ENCODE peak calls at places on chromosomes 1 and 21, in four cellular contexts. R is HCT116, J is HepG2, O is K562. H is an unnamed sample.

GRCh38 chr1:116123837-116124533 is 12.8 kb downstream of the MAB21L3 start:
- DNase-seq in J (no peak), R (no peak), O (no peak), H (no peak)

GRCh38 chr21:45998871-45999580 is 17.5 kb downstream of the COL6A1 start:
- DNase-seq in R (no peak), O (no peak), J (no peak), H (no peak)

GRCh38 chr1:46221749-46222148 is 18.6 kb downstream of the LURAP1 start:
- DNase-seq in O (no peak), R (no peak), J (peak; percentile 24), H (no peak)

GRCh38 chr1:162987866-162988265 is 81.3 kb upstream of the RGS4 start:
- DNase-seq in O (no peak), R (peak; percentile 6), J (no peak), H (peak; percentile 10)

GRCh38 chr1:212293579-212293978 is 8.4 kb downstream of the PPP2R5A start:
- DNase-seq in R (no peak), O (peak; percentile 53), J (no peak), H (no peak)

GRCh38 chr1:29285771-29286170 is 49.4 kb downstream of the PTPRU start:
- DNase-seq in O (no peak), R (no peak), J (no peak), H (no peak)

GRCh38 chr1:187067160-187067559 is 238.4 kb downstream of the PLA2G4A start:
- DNase-seq in O (no peak), R (no peak), J (no peak), H (no peak)

GRCh38 chr1:200880212-200880611 is 7.4 kb downstream of the GPR25 start:
- DNase-seq in J (no peak), O (no peak), R (no peak), H (no peak)

GRCh38 chr1:76687324-76688018 is 179.8 kb upstream of the ST6GALNAC5 start:
- DNase-seq in J (no peak), O (no peak), R (no peak), H (no peak)

GRCh38 chr1:100719490-100719889 is at the start of gene VCAM1:
- DNase-seq in R (no peak), J (no peak), O (no peak), H (no peak)

GRCh38 chr21:41016472-41016871 is 151.5 kb upstream of the BACE2 start:
- DNase-seq in J (no peak), O (no peak), R (no peak), H (no peak)

GRCh38 chr1:175481126-175482071 is 262.0 kb downstream of the TNR start:
- DNase-seq in J (no peak), R (no peak), O (peak; percentile 32), H (peak; percentile 18)

GRCh38 chr1:63087966-63088365 is 234.4 kb upstream of the FOXD3 start:
- DNase-seq in R (no peak), O (peak; percentile 2), J (peak; percentile 18), H (no peak)
- TF ChIP-seq TCF7L2 in R (no peak), O (no peak), J (no peak), H (no peak)

GRCh38 chr1:3417082-3417728 is 37.3 kb upstream of the ARHGEF16 start:
- DNase-seq in O (no peak), R (no peak), J (no peak), H (no peak)
- TF ChIP-seq TCF7L2 in O (no peak), R (no peak), J (no peak), H (no peak)

DNA sequence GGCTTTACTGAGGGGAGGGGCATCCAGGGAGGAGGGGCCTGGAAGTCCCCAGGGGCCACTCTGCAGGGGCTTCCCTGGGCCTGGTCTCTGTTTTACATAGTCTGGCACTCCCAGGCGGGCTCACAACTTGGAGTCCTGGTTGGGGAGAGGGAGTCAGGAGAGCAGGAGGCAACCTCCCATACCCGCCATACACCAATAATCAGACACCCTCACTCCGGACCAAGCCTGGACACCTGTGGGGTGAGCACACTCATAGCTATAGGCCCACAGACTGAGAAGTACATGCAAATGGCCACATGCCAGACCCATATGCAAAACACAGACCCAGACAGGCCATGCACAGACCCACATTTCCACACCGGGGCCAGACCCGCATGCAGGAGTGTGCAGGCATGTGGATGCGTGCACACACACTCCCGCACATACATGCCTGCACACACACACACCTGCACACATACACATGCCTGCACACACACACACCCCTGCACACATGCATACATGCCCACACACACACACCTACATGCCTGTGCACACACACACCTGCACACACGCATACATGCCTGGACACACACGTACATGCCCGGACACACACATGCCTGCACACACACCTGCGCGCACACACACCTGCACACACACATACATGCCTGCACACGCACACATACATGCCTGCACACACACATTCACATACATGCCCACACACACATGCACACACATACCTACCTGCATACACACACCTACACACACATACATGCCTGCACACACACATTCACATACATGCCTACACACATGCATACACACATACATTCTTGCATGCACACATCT is 89.5 kb upstream of the RUNX3 start:
- DNase-seq in J (no peak), O (no peak), R (no peak), H (no peak)
- TF ChIP-seq TCF7L2 in J (no peak), O (no peak), R (no peak), H (no peak)

DNA sequence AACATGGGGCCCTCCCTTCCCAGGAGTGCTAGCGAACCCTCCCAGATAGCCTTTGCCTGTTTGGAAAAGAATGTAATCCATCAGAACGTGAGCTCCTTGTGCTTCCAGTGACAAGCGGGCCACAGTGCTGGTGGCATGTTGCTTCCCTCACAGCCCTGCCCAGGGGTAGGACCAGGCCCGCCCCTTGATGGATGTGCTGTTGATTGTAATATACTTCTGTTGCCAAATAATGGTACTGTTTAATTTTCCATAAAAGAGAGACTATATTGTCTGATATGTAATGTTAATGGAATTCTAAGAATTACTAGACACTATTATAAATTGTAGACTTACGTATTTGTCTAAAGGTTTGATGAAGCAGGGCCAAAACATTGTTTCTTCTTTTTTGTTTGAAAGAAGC is 16.4 kb downstream of the ATP5PO start:
- DNase-seq in R (no peak), O (no peak), J (no peak), H (no peak)
- TF ChIP-seq TCF7L2 in R (no peak), O (no peak), J (no peak), H (no peak)

GRCh38 chr1:3697810-3698209 is 45.5 kb downstream of the TP73 start:
- DNase-seq in J (no peak), R (no peak), O (no peak), H (no peak)

GRCh38 chr1:3696689-3697088 is 44.4 kb downstream of the TP73 start:
- DNase-seq in O (no peak), J (no peak), R (no peak), H (no peak)

GRCh38 chr1:3693321-3693720 is 41.0 kb downstream of the TP73 start:
- DNase-seq in J (no peak), O (no peak), R (no peak), H (no peak)

GRCh38 chr1:3697104-3697503 is 44.8 kb downstream of the TP73 start:
- DNase-seq in O (no peak), J (no peak), R (no peak), H (no peak)

GRCh38 chr1:3695326-3696217 is 43.3 kb downstream of the TP73 start:
- DNase-seq in J (peak; percentile 10), O (peak; percentile 54), R (no peak), H (no peak)
- TF ChIP-seq TCF7L2 in J (no peak), O (no peak), R (no peak), H (no peak)

DNA sequence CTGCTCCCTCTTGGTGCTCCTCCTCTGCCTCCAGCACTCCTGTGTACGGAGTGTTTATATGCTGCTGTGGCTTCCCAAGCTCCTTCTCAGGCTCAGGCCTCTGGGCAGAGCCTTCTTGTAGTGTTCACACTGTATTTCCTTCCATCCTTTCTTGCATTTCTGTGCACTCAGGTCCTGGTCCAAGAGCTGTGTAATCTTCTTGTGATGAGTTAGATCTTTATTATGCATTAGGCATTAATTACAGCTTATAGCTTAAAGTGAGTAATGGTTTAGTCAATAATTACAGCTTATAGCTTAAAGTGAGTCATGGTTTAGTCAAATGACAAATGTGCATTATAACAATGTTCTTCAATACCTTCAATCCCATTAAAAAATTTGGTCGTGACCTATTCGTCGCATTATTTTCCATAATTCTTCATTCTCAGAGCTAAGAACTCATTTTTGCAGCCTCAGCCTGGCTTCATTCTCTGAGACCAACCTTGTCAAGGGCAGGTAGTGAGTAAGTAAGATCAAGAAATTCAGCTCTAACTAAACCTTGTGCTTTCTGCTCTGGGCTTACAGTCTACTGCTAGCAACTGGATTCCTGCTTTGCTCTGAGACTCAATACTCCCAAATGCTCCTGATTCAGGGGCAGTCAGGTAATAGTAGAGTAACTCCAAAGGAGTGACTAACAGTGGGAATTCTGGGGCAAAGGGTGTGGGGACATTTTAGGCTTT is 154.6 kb upstream of the SPAG17 start:
- DNase-seq in J (no peak), O (no peak), R (no peak), H (no peak)
- TF ChIP-seq TCF7L2 in J (no peak), O (no peak), R (no peak), H (no peak)

DNA sequence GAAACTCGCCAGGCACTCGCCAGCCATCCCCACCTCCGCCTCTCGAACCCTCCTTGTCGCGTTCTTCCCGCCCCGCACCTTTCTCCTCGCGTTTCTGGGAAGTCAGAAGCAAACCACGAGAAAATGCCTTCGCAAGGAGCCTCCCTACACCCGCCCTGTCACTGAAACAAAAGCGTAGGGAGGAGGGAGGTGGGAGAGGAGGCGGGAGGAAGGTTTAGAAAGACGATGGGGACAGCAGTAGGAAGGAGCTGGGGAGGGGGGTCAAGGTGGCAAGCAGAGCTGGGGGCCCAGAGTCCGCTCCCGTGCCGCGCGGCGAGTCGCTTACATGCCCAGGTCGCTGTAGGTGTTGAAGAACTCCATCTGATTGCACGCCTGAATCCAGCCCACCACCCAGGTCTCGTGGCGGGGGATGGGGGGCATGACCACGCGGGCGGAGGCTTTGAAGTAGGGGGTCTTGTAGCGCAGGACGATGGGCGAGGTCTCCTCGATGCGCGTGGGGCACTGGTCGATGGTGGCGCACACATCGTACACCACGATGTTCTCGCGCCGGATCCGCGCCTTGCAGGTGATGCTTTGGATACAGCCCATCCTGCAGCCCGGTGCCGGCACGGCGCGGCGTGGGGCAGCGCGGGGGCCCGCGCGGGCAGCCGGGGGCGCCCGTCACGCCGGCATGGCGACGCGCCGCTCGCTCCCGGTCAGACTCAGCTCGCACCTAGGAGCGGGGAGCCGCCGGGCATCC is 971 bp downstream of the FAM78B start:
- DNase-seq in O (no peak), J (no peak), R (no peak), H (no peak)
- TF ChIP-seq TCF7L2 in O (no peak), J (no peak), R (no peak), H (peak; percentile 51)